ENCODE peak calls at places on chromosomes 11 and 22, in five cellular contexts. R is ovary, K is Caco-2, U is IMR-90, H is Peyer's patch. Y is an unnamed sample. For H3K4me1, the result is how much of the 10 kb centered on the place peaks cover.

GRCh38 chr11:13717331-13717730 is 48.9 kb downstream of the FAR1 start:
- DNase-seq in R (no peak), K (no peak), U (peak), H (no peak), Y (no peak)

GRCh38 chr11:17588721-17589120 is 41.7 kb downstream of the OTOG start:
- DNase-seq in R (no peak), K (no peak), U (no peak), H (no peak), Y (no peak)

GRCh38 chr11:33116535-33116934 is 44.7 kb downstream of the CSTF3 start:
- DNase-seq in R (no peak), K (no peak), U (peak), H (no peak), Y (no peak)

GRCh38 chr11:46903846-46904245 is 14.5 kb downstream of the LRP4 start:
- DNase-seq in R (no peak), K (no peak), U (no peak), H (no peak), Y (no peak)

GRCh38 chr22:42887523-42888507 is 30.7 kb upstream of the ARFGAP3 start:
- DNase-seq in R (no peak), K (peak), U (no peak), H (no peak), Y (peak)

GRCh38 chr22:31044262-31044861 is 36.8 kb upstream of the SMTN start:
- DNase-seq in R (peak), K (no peak), U (peak), H (peak), Y (no peak)

GRCh38 chr11:113796663-113797259 is 17.2 kb downstream of the CLDN25 start:
- DNase-seq in R (no peak), K (peak), U (peak), H (no peak), Y (peak)

GRCh38 chr11:33722579-33723234 is 13.5 kb downstream of the CD59 start:
- DNase-seq in R (no peak), K (no peak), U (peak), H (no peak), Y (no peak)

GRCh38 chr11:114128399-114128798 is 68.9 kb downstream of the ZBTB16 start:
- DNase-seq in R (no peak), K (no peak), U (no peak), H (no peak), Y (no peak)

GRCh38 chr11:125423247-125423849 is 72.7 kb downstream of the FEZ1 start:
- DNase-seq in R (no peak), K (no peak), U (no peak), H (no peak), Y (no peak)

GRCh38 chr11:28581286-28582242 is 473.4 kb downstream of the METTL15 start:
- DNase-seq in R (no peak), K (no peak), U (peak), H (no peak), Y (no peak)

GRCh38 chr22:49153921-49154320 is 673.8 kb downstream of the BRD1 start:
- DNase-seq in R (no peak), K (no peak), U (no peak), H (no peak), Y (no peak)

GRCh38 chr22:41223535-41223934 is 17.2 kb downstream of the CHADL start:
- DNase-seq in R (no peak), K (no peak), U (no peak), H (no peak), Y (no peak)

GRCh38 chr22:36463783-36464184 is 17.7 kb downstream of the TXN2 start:
- DNase-seq in R (peak), K (no peak), U (no peak), H (no peak), Y (no peak)

GRCh38 chr11:126929186-126930085 is 71.1 kb downstream of the KIRREL3 start:
- DNase-seq in R (no peak), K (no peak), U (peak), H (no peak), Y (no peak)

GRCh38 chr22:50274311-50274710 is 4.1 kb upstream of the MAPK11 start:
- DNase-seq in R (peak), K (no peak), U (peak), H (peak), Y (no peak)

GRCh38 chr22:17912942-17913704 is 111.2 kb downstream of the MICAL3 start:
- DNase-seq in R (no peak), K (no peak), U (no peak), H (no peak), Y (no peak)

GRCh38 chr11:60887531-60887930 is 18.9 kb downstream of the PRPF19 start:
- DNase-seq in R (no peak), K (peak), U (peak), H (no peak), Y (no peak)

GRCh38 chr22:46845281-46846153 is 83.1 kb downstream of the TBC1D22A start:
- DNase-seq in R (peak), K (no peak), U (peak), H (no peak), Y (no peak)

GRCh38 chr11:45917623-45918330 is at the start of gene PEX16:
- DNase-seq in R (peak), K (peak), U (peak), H (peak), Y (peak)

GRCh38 chr11:17343907-17344306 is 7.7 kb upstream of the NCR3LG1 start:
- DNase-seq in R (no peak), K (no peak), U (peak), H (no peak), Y (no peak)

GRCh38 chr11:92932023-92932422 is 37.4 kb upstream of the MTNR1B start:
- DNase-seq in R (no peak), K (no peak), U (peak), H (no peak), Y (no peak)

GRCh38 chr11:38315151-38315550 is 1717.1 kb upstream of the RAG2 start:
- DNase-seq in R (no peak), K (no peak), U (no peak), H (no peak), Y (no peak)

GRCh38 chr22:32920032-32920628 is 118.6 kb downstream of the TIMP3 start:
- DNase-seq in R (peak), K (no peak), U (peak), H (no peak), Y (peak)

GRCh38 chr11:8913961-8914660 is 3.1 kb downstream of the AKIP1 start:
- DNase-seq in R (peak), K (no peak), U (peak), H (peak), Y (no peak)

GRCh38 chr11:65498042-65498726 is 661 bp upstream of the MALAT1 start:
- DNase-seq in R (peak), K (peak), U (peak), H (no peak), Y (peak)

GRCh38 chr11:133228406-133229330 is 303.6 kb downstream of the OPCML start:
- DNase-seq in R (no peak), K (no peak), U (no peak), H (no peak), Y (no peak)

GRCh38 chr11:130592056-130592455 is 143.6 kb downstream of the ADAMTS15 start:
- DNase-seq in R (no peak), K (no peak), U (peak), H (no peak), Y (no peak)

GRCh38 chr22:27247691-27248434 is 553.7 kb downstream of the MN1 start:
- DNase-seq in R (peak), K (no peak), U (no peak), H (no peak), Y (no peak)

GRCh38 chr11:66279092-66279797 is 1.3 kb downstream of the CNIH2 start:
- DNase-seq in R (no peak), K (no peak), U (no peak), H (no peak), Y (no peak)

GRCh38 chr11:101226617-101227016 is 97.0 kb upstream of the PGR start:
- DNase-seq in R (no peak), K (no peak), U (no peak), H (no peak), Y (no peak)

GRCh38 chr11:119726585-119727522 is 2.1 kb downstream of the NECTIN1 start:
- DNase-seq in R (no peak), K (no peak), U (no peak), H (no peak), Y (no peak)

GRCh38 chr22:35065796-35066218 is at the start of gene ISX:
- DNase-seq in R (no peak), K (peak), U (no peak), H (no peak), Y (no peak)

GRCh38 chr22:29726104-29726503 is 6.3 kb downstream of the CABP7 start:
- DNase-seq in R (no peak), K (no peak), U (no peak), H (no peak), Y (no peak)

GRCh38 chr11:101867951-101868350 is 46.9 kb upstream of the CEP126 start:
- DNase-seq in R (no peak), K (no peak), U (peak), H (no peak), Y (no peak)

GRCh38 chr22:37661160-37661924 is 2.8 kb downstream of the PDXP start:
- DNase-seq in R (no peak), K (no peak), U (peak), H (no peak), Y (peak)
- H3K4me3 ChIP-seq in R (no peak), K (no peak), U (no peak), H (no peak), Y (no peak)

GRCh38 chr11:77442394-77443053 is 31.4 kb downstream of the PAK1 start:
- DNase-seq in R (no peak), K (no peak), U (no peak), H (no peak), Y (no peak)
- H3K4me1 ChIP-seq in R (under half), K (under half), U (under half), H (under half), Y (under half)

DNA sequence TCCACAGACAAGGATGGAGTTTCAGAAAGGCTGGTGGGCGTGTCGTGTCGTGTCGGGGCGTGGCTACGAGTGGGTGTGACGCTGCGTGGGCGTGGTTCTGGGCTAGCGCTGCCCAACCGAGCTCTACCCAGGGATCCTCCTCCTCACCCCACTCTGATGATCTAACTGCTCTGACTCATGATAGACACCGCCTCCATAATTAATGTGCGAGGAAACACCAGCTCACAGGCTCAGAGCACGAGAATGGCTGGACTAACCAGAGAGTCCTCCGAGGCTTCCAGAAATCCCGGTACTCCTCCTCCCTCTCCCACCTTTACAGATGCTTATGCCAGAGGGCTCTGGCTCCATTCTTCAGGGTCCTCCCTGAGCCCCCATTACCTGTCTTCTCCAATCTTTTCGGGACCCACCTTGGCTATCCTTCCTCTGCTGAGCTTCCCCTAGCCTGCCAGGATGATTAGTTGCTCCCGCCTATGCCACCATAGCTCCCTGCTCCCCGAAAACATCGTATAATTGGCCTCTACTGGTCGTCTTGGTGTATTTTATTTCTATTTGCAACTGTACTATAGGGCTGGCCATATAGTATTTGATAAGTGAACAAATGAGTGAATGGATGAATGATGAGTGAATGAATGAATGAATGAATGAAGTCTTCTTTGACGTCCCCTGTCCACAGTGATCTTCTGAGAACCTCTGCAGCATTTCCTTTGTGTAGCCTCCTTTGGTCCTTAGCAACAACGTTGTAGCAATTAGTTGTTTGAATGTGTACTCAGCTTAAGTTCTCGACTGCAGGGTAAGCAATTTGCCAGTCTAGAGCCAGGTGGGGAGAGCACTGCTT is 21.7 kb downstream of the TMPRSS13 start:
- DNase-seq in R (peak), K (peak), U (peak), H (peak), Y (peak)
- H3K4me3 ChIP-seq in R (no peak), K (peak), U (no peak), H (no peak), Y (no peak)

GRCh38 chr11:111632798-111633197 is 30.5 kb downstream of the SIK2 start:
- DNase-seq in R (no peak), K (no peak), U (no peak), H (no peak), Y (no peak)
- H3K4me1 ChIP-seq in R (under half), K (under half), U (under half), H (under half), Y (under half)

GRCh38 chr11:86799680-86800075 is 664 bp upstream of the PRSS23 start:
- DNase-seq in R (no peak), K (peak), U (no peak), H (no peak), Y (no peak)
- H3K4me3 ChIP-seq in R (peak), K (peak), U (peak), H (peak), Y (peak)

DNA sequence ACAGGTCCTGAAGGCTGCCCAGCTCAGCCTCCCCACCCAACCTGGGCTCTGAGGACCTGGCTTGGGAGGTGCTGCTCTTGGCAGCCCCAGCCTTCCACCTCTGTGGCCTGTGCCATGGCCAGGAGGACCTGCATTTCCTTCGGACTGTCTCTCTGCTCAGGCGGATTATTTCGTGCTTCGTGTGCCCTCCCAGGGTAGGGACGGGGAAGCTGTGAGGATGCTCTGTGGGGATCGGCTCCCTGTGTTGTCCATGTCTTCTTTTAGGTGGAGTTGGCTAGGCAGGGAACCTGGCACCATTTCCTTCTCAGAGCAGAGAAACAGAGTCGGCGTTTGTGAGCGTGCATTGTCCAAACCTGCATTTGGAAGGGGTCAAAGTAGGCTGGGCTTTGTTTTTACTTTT is 34.1 kb downstream of the BCR start:
- DNase-seq in R (peak), K (no peak), U (no peak), H (no peak), Y (no peak)
- H3K4me1 ChIP-seq in R (under half), K (under half), U (under half), H (under half), Y (under half)

GRCh38 chr11:131942878-131943277 is 572.5 kb downstream of the NTM start:
- DNase-seq in R (no peak), K (no peak), U (no peak), H (no peak), Y (no peak)

GRCh38 chr11:131944709-131945108 is 574.3 kb downstream of the NTM start:
- DNase-seq in R (no peak), K (no peak), U (peak), H (no peak), Y (no peak)

GRCh38 chr11:131943296-131943695 is 572.9 kb downstream of the NTM start:
- DNase-seq in R (no peak), K (no peak), U (no peak), H (no peak), Y (no peak)

GRCh38 chr11:131951146-131951545 is 580.7 kb downstream of the NTM start:
- DNase-seq in R (no peak), K (no peak), U (no peak), H (no peak), Y (no peak)

GRCh38 chr11:131945695-131946094 is 575.3 kb downstream of the NTM start:
- DNase-seq in R (no peak), K (no peak), U (no peak), H (no peak), Y (no peak)
- H3K4me3 ChIP-seq in R (no peak), K (no peak), U (no peak), H (no peak), Y (no peak)

GRCh38 chr22:25563757-25564319 is 637 bp upstream of the GRK3 start:
- DNase-seq in R (no peak), K (no peak), U (peak), H (peak), Y (no peak)
- H3K4me1 ChIP-seq in R (under half), K (under half), U (under half), H (under half), Y (under half)

GRCh38 chr11:27507561-27508322 is 1.2 kb upstream of the LIN7C start:
- DNase-seq in R (no peak), K (no peak), U (no peak), H (no peak), Y (no peak)
- H3K4me3 ChIP-seq in R (no peak), K (peak), U (peak), H (no peak), Y (peak)

GRCh38 chr22:45603631-45604030 is 68.0 kb upstream of the ATXN10 start:
- DNase-seq in R (no peak), K (no peak), U (no peak), H (no peak), Y (no peak)
- H3K4me1 ChIP-seq in R (under half), K (under half), U (under half), H (under half), Y (under half)

Y was measured in pancreas.